ENCODE peak calls at places on chromosomes 4 and X, in five cellular contexts. M is mucosa of descending colon, O is glutamatergic neuron, H is choroid plexus epithelial cell, J is GM12865. K is an unnamed sample.

GRCh38 chrX:138856881-138857280 is 145.4 kb upstream of the FGF13 start:
- DNase-seq in H (no peak), J (no peak), O (no peak), M (no peak), K (no peak)

GRCh38 chr4:112523008-112523440 is 7.0 kb upstream of the NEUROG2 start:
- DNase-seq in M (no peak), J (peak), H (peak), O (peak), K (peak)

GRCh38 chr4:171891038-171891437 is 77.8 kb downstream of the GALNTL6 start:
- DNase-seq in O (no peak), H (peak), J (peak), M (no peak), K (no peak)

GRCh38 chr4:38082424-38083374 is 122.5 kb downstream of the PTTG2 start:
- DNase-seq in M (no peak), O (no peak), H (peak), J (no peak), K (no peak)

GRCh38 chr4:148998719-148999118 is 556.5 kb upstream of the NR3C2 start:
- DNase-seq in O (peak), M (no peak), H (peak), J (peak), K (no peak)

GRCh38 chrX:57119416-57119815 is 1.9 kb downstream of the SPIN2B start:
- DNase-seq in H (no peak), M (no peak), J (no peak), O (no peak), K (no peak)

GRCh38 chr4:98624642-98625041 is 33.8 kb downstream of the TSPAN5 start:
- DNase-seq in M (no peak), H (no peak), O (no peak), J (no peak), K (no peak)

GRCh38 chr4:113700602-113701150 is 60.9 kb downstream of the CAMK2D start:
- DNase-seq in H (no peak), O (no peak), J (no peak), M (no peak), K (no peak)

GRCh38 chrX:130179170-130179569 is 7.4 kb downstream of the RAB33A start:
- DNase-seq in J (no peak), O (no peak), M (no peak), H (no peak), K (no peak)

GRCh38 chr4:149161247-149161646 is 654.4 kb downstream of the IQCM start:
- DNase-seq in O (no peak), H (peak), M (no peak), J (no peak), K (no peak)

GRCh38 chr4:33160126-33160525 is 2440.0 kb downstream of the PCDH7 start:
- DNase-seq in J (no peak), M (no peak), O (no peak), H (peak), K (no peak)

GRCh38 chrX:40154853-40155616 is 57.3 kb upstream of the BCOR start:
- DNase-seq in O (peak), M (peak), J (peak), H (peak), K (peak)

GRCh38 chr4:98939892-98940298 is 11.0 kb upstream of the EIF4E start:
- DNase-seq in H (peak), M (no peak), O (no peak), J (peak), K (no peak)

GRCh38 chr4:85113706-85114105 is 147.2 kb upstream of the WDFY3 start:
- DNase-seq in J (no peak), H (no peak), M (no peak), O (no peak), K (no peak)

GRCh38 chrX:134460861-134461218 is 875 bp downstream of the HPRT1 start:
- DNase-seq in H (peak), O (no peak), J (peak), M (no peak), K (no peak)

DNA sequence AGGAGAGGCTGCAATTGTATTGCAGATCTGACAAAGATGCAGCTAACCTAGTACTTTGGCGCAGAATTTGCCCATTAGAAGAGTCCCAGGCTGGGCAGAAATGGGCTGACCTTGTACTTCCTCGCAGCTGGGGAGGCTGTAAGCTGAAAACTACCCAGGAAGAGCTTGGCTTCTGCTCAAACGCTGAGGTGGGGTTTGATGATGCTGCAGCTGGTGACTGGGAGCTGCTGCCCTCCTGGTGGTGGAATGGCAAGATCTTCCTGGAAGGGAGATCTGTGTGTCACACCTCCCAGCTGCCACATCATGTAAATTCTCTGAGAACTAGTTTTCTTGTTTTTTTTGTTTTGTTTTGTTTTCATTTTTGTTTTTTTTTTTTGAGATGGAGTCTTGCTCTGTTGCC is 17.4 kb downstream of the CCNG2 start:
- DNase-seq in M (no peak), J (no peak), H (no peak), O (no peak), K (no peak)
- TF ChIP-seq CTCF in M (no peak), J (no peak), H (no peak), O (peak), K (no peak)

GRCh38 chr4:88938138-88938537 is 118.8 kb downstream of the FAM13A start:
- DNase-seq in O (no peak), M (no peak), J (no peak), H (peak), K (no peak)
- TF ChIP-seq CTCF in O (no peak), M (no peak), J (no peak), H (peak), K (no peak)

DNA sequence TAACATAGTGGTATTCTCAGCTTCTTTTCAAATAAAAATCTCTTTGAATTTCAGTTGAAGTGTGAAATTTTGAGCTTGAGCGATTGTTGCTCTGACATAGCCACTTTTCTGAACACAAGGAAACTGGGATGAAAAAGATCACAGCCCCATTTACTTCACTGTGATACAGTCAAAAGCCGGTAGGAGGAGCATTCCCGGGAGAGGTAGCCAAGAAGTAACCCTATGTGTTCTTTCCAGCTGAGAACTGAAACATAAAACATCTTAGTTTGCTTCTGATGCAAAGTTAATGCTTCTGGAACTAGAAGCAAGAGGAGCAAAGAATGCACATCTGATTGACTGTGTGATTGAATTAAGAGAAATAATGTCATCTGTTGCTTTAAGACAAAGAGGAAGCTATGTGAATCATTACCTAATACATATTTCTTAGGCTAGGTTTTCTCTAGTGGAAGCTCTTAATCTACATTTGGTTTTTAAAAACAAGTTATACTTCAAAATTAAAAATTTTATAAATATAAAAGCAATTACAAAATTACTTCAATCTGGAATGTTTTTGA is 88.4 kb upstream of the UNC5C start:
- DNase-seq in H (peak), M (no peak), O (peak), J (no peak), K (no peak)
- TF ChIP-seq CTCF in H (peak), M (no peak), O (peak), J (no peak), K (no peak)

GRCh38 chr4:126396703-126397102 is 1081.9 kb downstream of the FAT4 start:
- DNase-seq in M (no peak), H (no peak), O (no peak), J (no peak), K (no peak)
- TF ChIP-seq CTCF in M (no peak), H (peak), O (no peak), J (no peak), K (no peak)

DNA sequence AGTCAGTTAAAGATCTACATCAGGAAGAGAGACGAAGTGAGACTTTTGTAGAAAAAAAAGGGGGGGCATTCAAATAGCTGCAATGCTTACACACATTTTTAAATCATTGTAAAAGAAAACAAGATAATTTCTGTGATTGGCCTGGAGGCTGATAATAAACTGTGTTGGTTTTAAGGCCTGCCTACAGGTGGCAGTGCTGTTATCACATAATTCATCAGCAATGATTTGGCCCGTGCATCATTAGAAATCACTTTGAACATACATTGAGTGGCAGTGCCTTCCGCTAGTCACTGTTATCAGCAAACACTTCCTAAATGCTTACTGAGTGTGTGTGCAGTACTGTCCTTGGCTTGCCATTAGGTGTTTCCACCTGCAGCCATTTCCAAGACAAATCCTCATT is 831.9 kb downstream of the TRIML1 start:
- DNase-seq in M (no peak), H (peak), J (no peak), O (no peak), K (no peak)
- TF ChIP-seq CTCF in M (no peak), H (peak), J (no peak), O (no peak), K (no peak)

DNA sequence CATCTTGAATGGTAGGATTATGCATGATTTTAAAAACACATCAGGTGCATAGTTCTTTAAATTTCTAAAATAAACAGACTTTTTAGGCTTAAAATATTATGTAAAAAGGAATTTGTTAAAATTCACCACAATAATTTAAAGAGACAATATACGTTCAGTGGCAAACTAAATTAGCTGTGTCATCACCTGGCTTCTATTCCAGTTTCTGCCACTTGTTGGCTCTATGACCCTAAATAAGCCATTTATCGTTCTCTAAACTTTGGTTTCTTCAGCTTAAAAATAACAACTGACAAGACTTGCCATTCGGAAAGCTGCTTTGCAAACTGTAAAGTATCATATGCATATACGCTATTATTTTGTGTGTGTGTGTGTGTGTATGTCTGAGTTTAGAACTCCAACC is 141.3 kb downstream of the MGST2 start:
- DNase-seq in M (no peak), O (no peak), H (no peak), J (no peak), K (no peak)
- TF ChIP-seq CTCF in M (no peak), O (no peak), H (no peak), J (no peak), K (no peak)

DNA sequence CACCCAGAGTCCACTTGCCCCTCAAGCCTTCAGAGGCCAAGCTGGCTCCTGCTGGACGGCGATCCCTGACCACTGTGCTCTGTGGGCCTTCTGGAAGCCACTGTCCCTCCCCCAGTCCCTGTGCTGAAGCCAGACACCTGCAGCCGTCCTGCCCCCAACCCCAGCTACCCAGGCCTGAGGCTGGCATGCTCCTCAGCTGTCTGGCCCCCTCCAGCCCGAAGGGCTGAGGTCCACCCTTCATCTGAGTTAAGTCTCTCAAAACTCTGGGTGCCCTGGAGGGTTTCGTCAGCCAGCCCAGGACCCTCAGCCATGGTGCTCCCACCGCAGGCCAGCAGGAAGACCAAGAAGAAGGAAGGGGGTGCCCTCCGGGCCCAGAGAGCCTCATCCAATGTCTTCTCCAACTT is 4.0 kb downstream of the MYL5 start:
- DNase-seq in O (no peak), H (no peak), M (no peak), J (no peak), K (no peak)
- TF ChIP-seq CTCF in O (no peak), H (no peak), M (no peak), J (no peak), K (no peak)

GRCh38 chr4:147056951-147057630 is 111.4 kb upstream of the TTC29 start:
- DNase-seq in O (no peak), H (peak), M (no peak), J (peak), K (no peak)
- TF ChIP-seq CTCF in O (no peak), H (peak), M (no peak), J (no peak), K (no peak)

GRCh38 chrX:72001906-72002305 is 91.3 kb downstream of the NHSL2 start:
- DNase-seq in O (no peak), M (no peak), H (no peak), J (no peak), K (no peak)

GRCh38 chrX:72002886-72003285 is 92.2 kb downstream of the NHSL2 start:
- DNase-seq in H (no peak), O (no peak), J (no peak), M (no peak), K (no peak)

GRCh38 chrX:72005046-72005445 is 94.4 kb downstream of the NHSL2 start:
- DNase-seq in H (no peak), O (no peak), J (no peak), M (no peak), K (no peak)

GRCh38 chrX:72006461-72006860 is 95.8 kb downstream of the NHSL2 start:
- DNase-seq in J (no peak), M (no peak), O (no peak), H (no peak), K (no peak)

DNA sequence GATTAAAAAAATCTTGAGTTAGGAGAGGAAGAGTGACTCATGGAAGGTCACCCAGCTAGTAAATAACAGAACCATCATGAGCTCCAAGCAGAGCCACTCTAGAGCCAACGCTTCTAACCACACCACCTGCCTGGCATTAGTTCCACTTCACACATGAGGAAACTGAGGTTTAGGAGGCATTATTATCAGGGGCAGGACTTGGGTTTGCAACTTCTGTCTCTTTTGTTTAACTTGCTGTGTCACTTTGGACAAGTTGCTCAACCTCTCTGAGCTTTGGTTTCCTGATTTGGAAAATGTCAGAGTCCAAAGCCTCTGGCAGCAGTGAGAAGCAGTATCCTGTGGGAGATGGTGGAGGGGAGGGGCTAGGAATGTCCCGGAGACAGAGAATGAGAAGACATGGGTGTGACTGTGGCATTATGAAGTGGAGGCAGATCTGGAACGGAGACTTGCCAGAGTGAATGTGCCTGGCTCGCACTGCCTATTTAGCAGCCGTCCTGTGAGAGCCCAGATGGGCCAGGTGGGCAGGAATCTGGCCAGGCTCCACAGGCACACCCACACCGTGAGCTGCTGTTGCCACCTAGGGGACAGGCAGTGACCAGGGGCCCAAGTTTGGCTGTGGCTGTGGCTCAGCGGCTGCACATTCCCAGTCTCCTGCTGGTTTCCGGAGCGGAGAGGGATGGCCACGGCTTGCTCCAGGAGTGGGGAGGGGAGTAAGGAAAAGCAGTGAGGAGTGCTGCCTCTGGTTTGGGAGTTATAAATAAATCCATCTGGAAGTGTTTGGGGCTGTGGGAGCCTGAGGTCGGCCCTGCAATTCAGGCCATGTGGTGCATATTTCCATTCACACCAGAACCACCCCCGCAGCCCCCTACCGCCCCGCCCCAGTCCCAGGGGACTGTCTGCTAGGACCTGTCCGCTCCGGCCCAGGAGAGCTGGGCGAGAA is 93.4 kb downstream of the NHSL2 start:
- DNase-seq in H (peak), J (no peak), O (peak), M (peak), K (no peak)
- TF ChIP-seq CTCF in H (peak), J (no peak), O (no peak), M (no peak), K (no peak)

K was measured in GM20000.